ENCODE peak calls at places on chromosomes 1 and 21, in ten cellular contexts. U is foreskin fibroblast, A is left lung, F is prostate gland, G is astrocyte of the spinal cord, S is ascending aorta, Y is cardiac muscle cell, B is brain microvascular endothelial cell, X is right atrium auricular region, N is AG10803. W is an unnamed sample.

GRCh38 chr1:235712812-235713211 is 63.2 kb upstream of the GNG4 start:
- DNase-seq in G (no peak), Y (no peak), U (no peak), N (no peak), F (no peak), B (no peak), X (no peak), S (no peak), A (no peak), W (peak)

GRCh38 chr1:221356693-221357092 is 385.2 kb downstream of the DUSP10 start:
- DNase-seq in U (no peak), X (no peak), B (no peak), A (no peak), Y (no peak), G (no peak), F (no peak), N (no peak), S (no peak), W (no peak)

GRCh38 chr1:22594396-22594795 is 31.1 kb downstream of the EPHA8 start:
- DNase-seq in G (no peak), S (no peak), U (no peak), F (no peak), A (no peak), B (no peak), N (no peak), Y (no peak), X (no peak), W (no peak)

GRCh38 chr1:219639843-219640606 is 27.1 kb upstream of the ZC3H11B start:
- DNase-seq in B (no peak), A (no peak), S (no peak), U (no peak), Y (no peak), G (peak), F (no peak), X (no peak), N (no peak), W (peak)

GRCh38 chr1:25204797-25205441 is 27.4 kb downstream of the SYF2 start:
- DNase-seq in Y (peak), U (peak), A (no peak), N (peak), B (peak), S (no peak), G (peak), X (no peak), F (no peak), W (peak)

GRCh38 chr1:204288061-204288588 is 71.6 kb downstream of the PLEKHA6 start:
- DNase-seq in Y (peak), G (no peak), N (no peak), X (peak), F (peak), B (no peak), U (no peak), A (no peak), S (no peak), W (peak)

GRCh38 chr1:235649722-235650163 is at the start of gene GNG4:
- DNase-seq in F (peak), Y (no peak), A (no peak), B (no peak), N (no peak), G (no peak), U (no peak), S (no peak), X (peak), W (no peak)

GRCh38 chr1:39491146-39491921 is at the start of gene BMP8A:
- DNase-seq in S (peak), B (no peak), A (peak), Y (peak), N (no peak), F (peak), U (no peak), G (no peak), X (no peak), W (no peak)

GRCh38 chr1:232614811-232615210 is 15.1 kb downstream of the SIPA1L2 start:
- DNase-seq in B (no peak), Y (no peak), F (no peak), N (no peak), A (no peak), S (no peak), G (no peak), X (no peak), U (no peak), W (no peak)

GRCh38 chr1:211241071-211241470 is 18.1 kb upstream of the RCOR3 start:
- DNase-seq in G (no peak), U (no peak), B (no peak), F (no peak), X (no peak), S (no peak), N (no peak), Y (no peak), A (no peak), W (no peak)

GRCh38 chr21:42988234-42988965 is 14.0 kb downstream of the PKNOX1 start:
- DNase-seq in S (no peak), U (peak), F (no peak), A (no peak), B (no peak), G (peak), Y (peak), X (no peak), N (peak), W (no peak)

GRCh38 chr21:42997053-42997452 is 22.7 kb downstream of the PKNOX1 start:
- DNase-seq in S (peak), G (peak), B (peak), A (no peak), X (peak), N (peak), Y (peak), U (peak), F (no peak), W (peak)

GRCh38 chr21:42990251-42990650 is 15.9 kb downstream of the PKNOX1 start:
- DNase-seq in U (no peak), A (no peak), B (no peak), G (no peak), F (no peak), S (no peak), N (no peak), X (no peak), Y (no peak), W (no peak)

GRCh38 chr21:42991992-42992740 is 17.8 kb downstream of the PKNOX1 start:
- DNase-seq in Y (peak), F (no peak), A (no peak), B (peak), U (peak), S (peak), G (peak), N (peak), X (peak), W (peak)

DNA sequence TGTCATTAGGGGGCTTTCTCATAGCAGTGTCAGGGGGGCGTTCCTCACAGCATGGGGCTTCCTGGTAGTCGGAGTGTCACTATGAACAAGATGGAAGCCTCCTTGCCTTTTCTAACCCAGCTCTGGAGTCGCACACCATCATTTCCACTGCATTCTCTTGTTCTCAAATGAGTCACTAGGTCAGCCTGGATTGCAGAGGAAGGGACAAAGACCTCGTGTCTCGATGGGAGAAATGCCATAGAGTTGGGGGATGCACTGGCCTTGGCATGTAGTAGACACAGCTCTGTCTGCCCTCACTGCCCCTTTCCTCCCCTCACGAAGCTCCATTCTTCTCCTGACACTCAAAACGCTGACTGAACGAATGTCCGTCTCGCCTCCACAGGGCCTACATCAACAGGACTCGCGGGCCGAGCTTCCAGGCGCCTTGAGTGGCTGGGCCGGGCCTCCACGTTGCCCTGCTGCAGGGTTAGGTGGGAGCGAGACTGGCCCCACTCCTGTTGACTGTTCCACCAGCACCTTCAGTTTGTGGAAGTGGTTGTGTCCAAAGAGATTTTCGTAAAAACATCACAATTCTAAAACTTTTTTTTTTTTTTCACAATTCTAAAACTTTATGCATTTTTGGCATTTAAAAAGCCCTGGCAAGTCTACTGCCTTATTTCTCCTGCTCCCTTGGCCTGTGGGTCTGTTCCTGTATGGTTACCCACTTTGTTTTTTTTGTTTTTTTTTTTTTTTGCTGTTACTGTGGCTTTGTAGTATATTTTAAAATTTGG is 18.8 kb downstream of the PKNOX1 start:
- DNase-seq in X (no peak), N (no peak), B (no peak), S (no peak), G (no peak), F (no peak), A (no peak), U (no peak), Y (peak), W (no peak)
- TF ChIP-seq CTCF in X (no peak), N (no peak), B (no peak), S (no peak), G (no peak), F (no peak), A (no peak), U (no peak), Y (no peak), W (no peak)

GRCh38 chr1:169240449-169241242 is 127.0 kb downstream of the NME7 start:
- DNase-seq in N (peak), G (no peak), F (no peak), S (no peak), A (no peak), U (peak), B (no peak), X (no peak), Y (peak), W (peak)
- H3K4me3 ChIP-seq in N (no peak), G (no peak), F (no peak), S (no peak), A (no peak), U (no peak), B (no peak), X (no peak), Y (no peak), W (no peak)

DNA sequence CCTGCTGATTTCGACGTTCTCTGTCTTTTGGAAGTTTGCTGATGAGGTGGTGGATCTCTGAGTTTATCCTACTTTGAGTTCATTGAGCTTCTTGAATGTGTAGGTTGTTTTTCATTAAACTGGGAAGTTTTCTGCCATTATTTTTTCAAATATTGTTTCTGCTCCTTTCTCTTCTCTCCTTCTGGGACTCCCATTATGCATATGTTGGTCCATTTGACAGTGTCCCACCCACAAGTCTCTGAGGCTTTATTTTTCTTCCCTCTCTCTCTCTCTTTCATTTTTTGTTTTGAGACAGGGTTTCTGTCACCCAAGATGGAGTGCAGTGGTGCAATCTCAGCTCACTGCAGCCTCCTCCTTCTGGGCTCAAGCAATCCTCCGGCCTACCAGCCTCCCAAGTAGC is 11.7 kb downstream of the TNFRSF18 start:
- DNase-seq in Y (no peak), X (no peak), S (no peak), B (no peak), F (no peak), G (no peak), N (no peak), A (no peak), U (no peak), W (no peak)
- TF ChIP-seq CTCF in Y (no peak), X (no peak), S (no peak), B (no peak), F (no peak), G (no peak), N (no peak), A (no peak), U (no peak), W (no peak)

GRCh38 chr1:202199141-202199889 is 5.7 kb downstream of the LGR6 start:
- DNase-seq in X (no peak), U (no peak), N (no peak), Y (no peak), F (peak), A (no peak), G (no peak), S (no peak), B (no peak), W (no peak)
- H3K4me3 ChIP-seq in X (no peak), U (no peak), N (no peak), Y (no peak), F (no peak), A (no peak), G (no peak), S (peak), B (no peak), W (no peak)

DNA sequence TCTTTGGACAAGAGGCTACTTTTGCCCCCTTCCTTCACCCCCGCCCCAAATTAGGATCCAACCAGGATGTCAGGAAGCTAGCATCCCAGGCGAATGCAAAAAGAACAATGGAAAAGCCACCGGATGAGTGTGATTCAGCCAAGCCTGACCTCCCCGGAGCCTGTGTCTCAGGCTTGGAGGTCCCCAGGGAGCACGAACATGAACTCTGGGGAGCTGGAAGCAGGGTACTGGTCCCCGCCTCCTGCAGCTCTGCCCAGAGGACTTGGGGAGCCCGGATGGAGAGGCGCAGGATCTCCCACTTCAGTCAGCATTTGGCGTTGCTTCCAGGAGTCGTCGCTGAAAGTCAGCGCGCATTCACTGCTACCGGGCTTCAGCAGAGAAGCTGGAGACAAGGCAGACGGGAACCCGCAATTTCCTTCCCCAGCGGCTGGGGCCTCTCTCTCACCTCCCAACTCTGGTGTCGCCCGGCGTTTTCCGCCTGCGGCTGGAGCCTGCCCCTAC is 1.8 kb upstream of the TBX15 start:
- DNase-seq in B (peak), N (peak), A (no peak), Y (no peak), F (no peak), S (no peak), G (peak), X (no peak), U (peak), W (no peak)
- TF ChIP-seq CTCF in B (no peak), N (no peak), A (no peak), Y (no peak), F (no peak), S (no peak), G (no peak), X (no peak), U (no peak), W (no peak)

DNA sequence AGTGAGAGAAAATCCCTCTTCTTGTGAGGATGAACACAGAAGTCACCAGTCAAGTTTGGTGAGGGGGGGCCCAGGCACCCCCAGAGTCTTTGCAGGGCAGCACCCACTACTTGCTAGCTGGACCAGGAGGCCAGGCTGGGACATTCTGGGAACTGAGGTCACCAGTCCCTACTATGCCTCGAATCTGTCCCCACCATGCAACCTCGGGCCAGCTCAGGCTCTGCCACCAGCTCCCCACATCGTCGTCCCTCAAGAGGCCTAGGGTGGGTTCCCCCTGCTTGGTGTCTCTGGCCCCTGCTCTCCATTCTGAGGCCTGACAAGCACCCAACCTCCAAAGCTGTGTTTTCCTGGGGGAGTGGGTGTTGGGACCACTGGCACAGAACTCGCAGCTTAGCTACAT is 22.2 kb upstream of the ZNF678 start:
- DNase-seq in A (peak), Y (no peak), S (no peak), N (no peak), B (no peak), X (no peak), F (no peak), G (no peak), U (no peak), W (no peak)
- H3K4me3 ChIP-seq in A (no peak), Y (no peak), S (no peak), N (peak), B (no peak), X (no peak), F (no peak), G (no peak), U (no peak), W (no peak)

DNA sequence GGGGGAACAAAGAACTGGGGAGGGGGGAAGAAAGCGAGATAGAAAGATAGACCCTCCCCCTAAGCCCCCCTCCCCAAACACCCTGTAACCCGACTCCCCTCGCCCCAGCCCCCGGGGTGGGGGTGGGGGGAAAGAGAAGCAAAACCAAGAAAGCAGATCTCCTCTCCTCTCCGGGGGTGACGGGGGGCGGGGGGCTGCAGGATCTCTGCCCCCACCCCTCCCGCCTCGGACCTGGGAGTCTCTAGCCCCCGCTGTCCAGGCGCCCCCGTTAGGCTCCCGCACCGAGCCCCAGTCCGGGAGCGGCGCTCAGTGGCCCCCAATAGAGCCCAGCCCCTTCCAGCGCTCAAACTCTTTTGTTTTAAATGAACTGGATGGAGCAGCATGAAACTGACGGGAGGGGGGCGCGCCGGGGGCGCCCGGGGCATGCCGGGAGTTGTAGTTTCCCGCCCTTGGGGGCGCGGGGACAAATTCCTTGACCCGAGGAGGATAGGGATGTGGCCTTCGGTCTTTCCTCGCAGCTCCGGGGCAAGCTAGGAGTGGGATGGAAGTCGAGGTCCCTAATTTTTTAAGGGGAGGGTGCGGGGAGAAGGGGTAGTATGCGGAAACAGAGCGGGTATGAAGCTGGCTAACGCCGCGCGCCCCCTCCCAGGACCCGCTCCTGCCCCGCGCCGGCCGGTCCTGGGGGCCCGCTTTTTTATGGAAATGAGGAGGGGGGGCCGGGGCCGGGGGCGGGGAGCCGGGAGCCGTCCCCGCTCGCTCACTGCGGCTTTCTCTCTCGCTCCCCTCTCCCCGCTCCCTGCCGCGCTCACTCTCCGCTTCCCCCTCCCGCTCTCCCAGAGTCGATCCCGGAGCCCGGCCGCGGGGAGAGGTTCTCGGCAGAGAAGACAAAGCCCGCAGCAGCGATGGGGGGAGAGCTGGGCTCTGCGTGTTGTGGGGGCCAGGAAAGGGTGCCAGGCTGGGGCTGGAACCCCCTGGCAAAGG is at the start of gene MEX3A:
- DNase-seq in S (peak), U (no peak), Y (peak), B (peak), G (peak), N (peak), X (peak), F (peak), A (peak), W (peak)
- TF ChIP-seq CTCF in S (no peak), U (no peak), Y (no peak), B (no peak), G (no peak), N (no peak), X (peak), F (no peak), A (no peak), W (no peak)

GRCh38 chr1:15156807-15157380 is 3.3 kb downstream of the TMEM51 start:
- DNase-seq in B (no peak), G (no peak), S (no peak), U (no peak), N (no peak), Y (no peak), A (no peak), X (no peak), F (no peak), W (no peak)
- H3K4me3 ChIP-seq in B (no peak), G (no peak), S (no peak), U (no peak), N (no peak), Y (no peak), A (no peak), X (no peak), F (no peak), W (no peak)

DNA sequence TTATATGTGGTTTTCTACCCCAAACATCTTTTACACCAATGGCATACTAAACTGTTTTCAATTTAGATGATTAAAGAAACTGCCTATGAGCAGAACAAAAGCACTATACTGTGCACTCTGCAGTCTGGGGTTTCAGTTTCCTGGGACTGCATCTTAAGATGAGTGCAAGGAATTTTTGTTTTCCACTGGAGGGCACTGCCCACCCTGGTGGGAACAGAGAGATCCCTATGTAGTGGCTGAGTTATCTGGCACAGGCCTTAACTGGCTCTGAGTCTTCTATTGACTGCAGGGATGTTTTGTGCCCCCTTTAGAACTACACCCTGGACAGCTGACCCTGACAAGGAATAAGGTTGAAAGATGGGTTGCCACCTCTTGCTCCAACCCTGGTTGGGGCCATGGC is 12.0 kb downstream of the PROK1 start:
- DNase-seq in X (no peak), Y (peak), U (no peak), A (no peak), F (no peak), G (no peak), S (no peak), N (no peak), B (no peak), W (peak)
- TF ChIP-seq CTCF in X (no peak), Y (no peak), U (peak), A (no peak), F (no peak), G (no peak), S (no peak), N (peak), B (peak), W (peak)

GRCh38 chr1:196891251-196891650 is 3.4 kb downstream of the CFHR4 start:
- DNase-seq in N (no peak), F (no peak), G (no peak), Y (no peak), S (no peak), A (no peak), U (no peak), X (no peak), B (no peak), W (no peak)
- H3K4me3 ChIP-seq in N (no peak), F (no peak), G (no peak), Y (no peak), S (no peak), A (no peak), U (no peak), X (no peak), B (no peak), W (no peak)